ENCODE peak calls at places on chromosome 6, in six cellular contexts. One of them, this sample, is unnamed.

GRCh38 chr6:142913511-142914047 is 31.4 kb downstream of the HIVEP2 start:
- DNase-seq in CD4-positive, CD25-positive, alpha-beta regulatory T cell: peak
- DNase-seq in adrenal gland: peak
- DNase-seq in choroid plexus epithelial cell: no peak
- DNase-seq in HCT116: no peak
- DNase-seq in mucosa of descending colon: peak
- DNase-seq in this sample: no peak

GRCh38 chr6:21800948-21801438 is 207.4 kb downstream of the SOX4 start:
- DNase-seq in CD4-positive, CD25-positive, alpha-beta regulatory T cell: no peak
- DNase-seq in adrenal gland: no peak
- DNase-seq in choroid plexus epithelial cell: peak
- DNase-seq in HCT116: no peak
- DNase-seq in mucosa of descending colon: no peak
- DNase-seq in this sample: peak

GRCh38 chr6:2028457-2029038 is 216.9 kb downstream of the GMDS start:
- DNase-seq in CD4-positive, CD25-positive, alpha-beta regulatory T cell: no peak
- DNase-seq in adrenal gland: peak
- DNase-seq in choroid plexus epithelial cell: no peak
- DNase-seq in HCT116: no peak
- DNase-seq in mucosa of descending colon: no peak
- DNase-seq in this sample: no peak

GRCh38 chr6:41568585-41569384 is 22.6 kb downstream of the FOXP4 start:
- DNase-seq in CD4-positive, CD25-positive, alpha-beta regulatory T cell: no peak
- DNase-seq in adrenal gland: peak
- DNase-seq in choroid plexus epithelial cell: no peak
- DNase-seq in HCT116: no peak
- DNase-seq in mucosa of descending colon: no peak
- DNase-seq in this sample: no peak

GRCh38 chr6:125835221-125835744 is 44.5 kb downstream of the NCOA7 start:
- DNase-seq in CD4-positive, CD25-positive, alpha-beta regulatory T cell: no peak
- DNase-seq in adrenal gland: peak
- DNase-seq in choroid plexus epithelial cell: peak
- DNase-seq in HCT116: no peak
- DNase-seq in mucosa of descending colon: no peak
- DNase-seq in this sample: peak

GRCh38 chr6:27471365-27472115 is 1.4 kb downstream of the ZNF184 start:
- DNase-seq in CD4-positive, CD25-positive, alpha-beta regulatory T cell: no peak
- DNase-seq in adrenal gland: no peak
- DNase-seq in choroid plexus epithelial cell: peak
- DNase-seq in HCT116: no peak
- DNase-seq in mucosa of descending colon: no peak
- DNase-seq in this sample: no peak

GRCh38 chr6:111625511-111626331 is 20.0 kb upstream of the TRAF3IP2 start:
- DNase-seq in CD4-positive, CD25-positive, alpha-beta regulatory T cell: no peak
- DNase-seq in adrenal gland: no peak
- DNase-seq in choroid plexus epithelial cell: peak
- DNase-seq in HCT116: no peak
- DNase-seq in mucosa of descending colon: no peak
- DNase-seq in this sample: no peak

GRCh38 chr6:28812778-28813569 is 110.8 kb downstream of the TRIM27 start:
- DNase-seq in CD4-positive, CD25-positive, alpha-beta regulatory T cell: no peak
- DNase-seq in adrenal gland: no peak
- DNase-seq in choroid plexus epithelial cell: no peak
- DNase-seq in HCT116: no peak
- DNase-seq in mucosa of descending colon: no peak
- DNase-seq in this sample: no peak

GRCh38 chr6:168155821-168156741 is 77.1 kb upstream of the FRMD1 start:
- DNase-seq in CD4-positive, CD25-positive, alpha-beta regulatory T cell: no peak
- DNase-seq in adrenal gland: no peak
- DNase-seq in choroid plexus epithelial cell: no peak
- DNase-seq in HCT116: no peak
- DNase-seq in mucosa of descending colon: peak
- DNase-seq in this sample: no peak

GRCh38 chr6:53982361-53983050 is 128.7 kb upstream of the MLIP start:
- DNase-seq in CD4-positive, CD25-positive, alpha-beta regulatory T cell: no peak
- DNase-seq in adrenal gland: no peak
- DNase-seq in choroid plexus epithelial cell: no peak
- DNase-seq in HCT116: no peak
- DNase-seq in mucosa of descending colon: no peak
- DNase-seq in this sample: peak

GRCh38 chr6:158772851-158773371 is 46.3 kb downstream of the EZR start:
- DNase-seq in CD4-positive, CD25-positive, alpha-beta regulatory T cell: no peak
- DNase-seq in adrenal gland: no peak
- DNase-seq in choroid plexus epithelial cell: peak
- DNase-seq in HCT116: no peak
- DNase-seq in mucosa of descending colon: peak
- DNase-seq in this sample: peak

GRCh38 chr6:48101277-48101676 is 9.7 kb downstream of the PTCHD4 start:
- DNase-seq in CD4-positive, CD25-positive, alpha-beta regulatory T cell: no peak
- DNase-seq in adrenal gland: no peak
- DNase-seq in choroid plexus epithelial cell: peak
- DNase-seq in HCT116: no peak
- DNase-seq in mucosa of descending colon: no peak
- DNase-seq in this sample: peak

DNA sequence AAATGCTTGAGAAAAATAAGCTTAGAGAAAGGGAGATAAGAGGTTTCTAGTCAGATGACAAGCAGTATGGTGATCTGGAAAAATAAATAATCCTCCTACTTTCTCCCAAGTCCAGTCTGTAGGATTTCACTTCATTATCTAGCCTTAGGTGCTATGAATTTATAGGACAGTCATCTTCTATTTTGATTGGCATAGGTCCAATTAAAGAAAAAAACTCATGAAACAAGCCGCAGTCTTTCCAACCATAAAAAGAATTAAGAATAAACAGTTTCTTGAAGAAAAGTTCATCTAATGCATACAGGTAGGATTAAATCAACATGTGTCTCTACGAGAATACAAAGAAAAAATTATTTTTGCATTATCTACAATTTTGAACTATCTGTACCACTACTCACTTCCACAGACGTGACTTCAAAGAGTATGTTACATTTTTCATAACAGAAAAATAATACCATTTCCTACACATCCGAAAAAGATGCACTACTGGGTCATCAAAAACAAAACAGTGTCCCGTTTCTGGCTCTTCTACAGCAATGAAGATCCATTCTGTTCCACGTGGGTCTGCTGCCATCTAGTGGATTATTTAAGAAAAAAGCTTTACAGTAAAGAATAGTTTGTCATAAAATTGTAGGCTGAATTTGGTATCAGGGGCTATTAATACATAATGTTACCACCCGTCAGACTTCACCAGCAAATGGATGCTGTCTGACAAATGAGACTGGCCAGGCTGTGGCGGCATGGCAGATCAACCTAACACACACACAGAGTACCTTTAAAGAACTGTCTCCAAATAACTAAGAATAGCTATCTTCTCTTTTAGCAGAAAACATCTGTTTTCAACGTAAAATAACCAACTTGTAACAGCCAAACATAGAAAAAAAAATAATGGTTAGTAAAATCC is 28.9 kb downstream of the STX7 start:
- DNase-seq in CD4-positive, CD25-positive, alpha-beta regulatory T cell: peak
- DNase-seq in adrenal gland: peak
- DNase-seq in choroid plexus epithelial cell: peak
- DNase-seq in HCT116: peak
- DNase-seq in mucosa of descending colon: no peak
- DNase-seq in this sample: peak
- H3K4me3 ChIP-seq in CD4-positive, CD25-positive, alpha-beta regulatory T cell: peak
- H3K4me3 ChIP-seq in adrenal gland: no peak
- H3K4me3 ChIP-seq in choroid plexus epithelial cell: no peak
- H3K4me3 ChIP-seq in HCT116: no peak
- H3K4me3 ChIP-seq in mucosa of descending colon: no peak
- H3K4me3 ChIP-seq in this sample: no peak

DNA sequence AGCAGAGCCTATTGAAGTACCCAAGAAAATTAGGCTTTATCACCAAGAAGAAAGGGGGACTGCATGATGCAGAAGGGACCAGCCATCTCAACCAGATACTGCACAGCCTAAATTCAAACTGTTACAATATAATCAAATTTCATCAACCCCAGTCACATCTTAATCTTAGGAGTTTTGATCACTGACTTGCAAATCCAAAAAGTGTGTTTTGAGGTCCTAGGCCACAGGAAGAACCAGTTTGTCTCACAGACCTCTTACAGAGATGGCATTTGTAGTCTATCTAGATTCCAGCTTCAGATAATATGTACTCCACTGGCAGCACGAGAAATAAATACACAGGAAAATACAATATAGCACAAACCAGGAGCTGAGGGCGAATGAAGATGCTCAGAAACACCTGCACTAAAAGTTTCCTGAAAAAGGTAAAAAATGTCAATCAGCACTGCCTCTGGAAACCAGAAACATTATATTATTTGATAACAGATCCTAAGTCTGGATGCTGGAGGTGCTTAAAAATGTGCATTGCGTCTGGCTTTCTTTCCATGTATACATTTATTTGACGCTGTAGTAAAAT is 665 bp upstream of the BTN3A3 start:
- DNase-seq in CD4-positive, CD25-positive, alpha-beta regulatory T cell: no peak
- DNase-seq in adrenal gland: no peak
- DNase-seq in choroid plexus epithelial cell: no peak
- DNase-seq in HCT116: no peak
- DNase-seq in mucosa of descending colon: no peak
- DNase-seq in this sample: no peak
- H3K4me3 ChIP-seq in CD4-positive, CD25-positive, alpha-beta regulatory T cell: peak
- H3K4me3 ChIP-seq in adrenal gland: no peak
- H3K4me3 ChIP-seq in choroid plexus epithelial cell: peak
- H3K4me3 ChIP-seq in HCT116: peak
- H3K4me3 ChIP-seq in mucosa of descending colon: no peak
- H3K4me3 ChIP-seq in this sample: peak

GRCh38 chr6:136548582-136549330 is 1.5 kb downstream of the MAP7 start:
- DNase-seq in CD4-positive, CD25-positive, alpha-beta regulatory T cell: no peak
- DNase-seq in adrenal gland: no peak
- DNase-seq in choroid plexus epithelial cell: no peak
- DNase-seq in HCT116: no peak
- DNase-seq in mucosa of descending colon: no peak
- DNase-seq in this sample: peak
- H3K4me3 ChIP-seq in CD4-positive, CD25-positive, alpha-beta regulatory T cell: no peak
- H3K4me3 ChIP-seq in adrenal gland: no peak
- H3K4me3 ChIP-seq in choroid plexus epithelial cell: no peak
- H3K4me3 ChIP-seq in HCT116: peak
- H3K4me3 ChIP-seq in mucosa of descending colon: no peak
- H3K4me3 ChIP-seq in this sample: peak

GRCh38 chr6:392441-393390 is 1.2 kb downstream of the IRF4 start:
- DNase-seq in CD4-positive, CD25-positive, alpha-beta regulatory T cell: peak
- DNase-seq in adrenal gland: no peak
- DNase-seq in choroid plexus epithelial cell: no peak
- DNase-seq in HCT116: no peak
- DNase-seq in mucosa of descending colon: no peak
- DNase-seq in this sample: peak
- H3K4me3 ChIP-seq in CD4-positive, CD25-positive, alpha-beta regulatory T cell: peak
- H3K4me3 ChIP-seq in adrenal gland: no peak
- H3K4me3 ChIP-seq in choroid plexus epithelial cell: no peak
- H3K4me3 ChIP-seq in HCT116: no peak
- H3K4me3 ChIP-seq in mucosa of descending colon: peak
- H3K4me3 ChIP-seq in this sample: no peak

DNA sequence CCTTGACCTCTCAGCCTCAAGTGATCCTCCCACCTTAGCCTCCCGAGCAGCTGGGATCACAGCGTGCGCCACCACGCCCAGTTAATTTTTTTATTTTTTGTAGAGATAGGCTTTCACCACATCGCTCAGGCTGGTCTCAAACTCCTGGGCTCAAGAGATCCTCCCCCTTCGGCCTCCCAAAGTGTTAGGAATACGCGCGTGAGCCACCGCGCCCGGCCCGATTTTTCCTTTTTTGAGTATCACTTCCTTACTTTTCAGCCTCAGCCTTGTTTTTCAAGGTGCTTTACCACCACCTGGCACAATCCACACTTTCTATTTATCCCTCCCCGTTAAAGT is 791 bp upstream of the STX11 start:
- DNase-seq in CD4-positive, CD25-positive, alpha-beta regulatory T cell: no peak
- DNase-seq in adrenal gland: peak
- DNase-seq in choroid plexus epithelial cell: no peak
- DNase-seq in HCT116: no peak
- DNase-seq in mucosa of descending colon: no peak
- DNase-seq in this sample: no peak
- H3K4me3 ChIP-seq in CD4-positive, CD25-positive, alpha-beta regulatory T cell: peak
- H3K4me3 ChIP-seq in adrenal gland: no peak
- H3K4me3 ChIP-seq in choroid plexus epithelial cell: peak
- H3K4me3 ChIP-seq in HCT116: peak
- H3K4me3 ChIP-seq in mucosa of descending colon: no peak
- H3K4me3 ChIP-seq in this sample: peak

DNA sequence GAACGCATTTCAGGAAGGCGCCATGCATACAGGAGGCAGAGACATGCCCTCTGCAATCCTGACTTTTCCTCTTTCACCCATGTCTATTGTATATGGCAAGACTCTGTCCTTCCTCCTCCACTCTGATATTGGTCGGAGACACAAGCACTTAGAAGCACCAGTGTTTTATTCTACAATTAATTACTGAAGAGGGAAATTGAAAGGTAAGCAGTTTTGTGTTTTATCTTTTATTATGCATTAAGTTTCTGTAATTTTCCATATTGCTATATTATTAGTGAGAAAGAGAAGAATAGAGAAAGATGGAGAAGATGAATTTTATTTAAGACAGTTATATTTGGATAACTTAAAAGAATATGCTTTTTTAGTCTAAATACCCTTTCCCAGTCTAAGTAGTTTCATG is 13.5 kb downstream of the ARID1B start:
- DNase-seq in CD4-positive, CD25-positive, alpha-beta regulatory T cell: no peak
- DNase-seq in adrenal gland: no peak
- DNase-seq in choroid plexus epithelial cell: no peak
- DNase-seq in HCT116: no peak
- DNase-seq in mucosa of descending colon: no peak
- DNase-seq in this sample: no peak
- H3K4me3 ChIP-seq in CD4-positive, CD25-positive, alpha-beta regulatory T cell: peak
- H3K4me3 ChIP-seq in adrenal gland: no peak
- H3K4me3 ChIP-seq in choroid plexus epithelial cell: no peak
- H3K4me3 ChIP-seq in HCT116: no peak
- H3K4me3 ChIP-seq in mucosa of descending colon: no peak
- H3K4me3 ChIP-seq in this sample: no peak

GRCh38 chr6:107652526-107653182 is 162.7 kb downstream of the SOBP start:
- DNase-seq in CD4-positive, CD25-positive, alpha-beta regulatory T cell: no peak
- DNase-seq in adrenal gland: peak
- DNase-seq in choroid plexus epithelial cell: no peak
- DNase-seq in HCT116: no peak
- DNase-seq in mucosa of descending colon: no peak
- DNase-seq in this sample: peak
- H3K4me3 ChIP-seq in CD4-positive, CD25-positive, alpha-beta regulatory T cell: no peak
- H3K4me3 ChIP-seq in adrenal gland: no peak
- H3K4me3 ChIP-seq in choroid plexus epithelial cell: no peak
- H3K4me3 ChIP-seq in HCT116: no peak
- H3K4me3 ChIP-seq in mucosa of descending colon: no peak
- H3K4me3 ChIP-seq in this sample: no peak

This sample was measured in epithelial cell of esophagus.